ENCODE peak calls at places on chromosomes 7 and 10, in seven cellular contexts. J, H, D, V, Z, Y and M are unnamed samples. For H3K4me1, the result is how much of the 10 kb centered on the place peaks cover.

GRCh38 chr7:22137026-22137425 is 191.3 kb upstream of the CDCA7L start:
- DNase-seq in J (no peak), H (no peak), D (no peak), V (no peak), Z (no peak), Y (no peak), M (no peak)

GRCh38 chr10:117684673-117685211 is 142.2 kb downstream of the EMX2 start:
- DNase-seq in J (no peak), H (peak), D (peak), V (no peak), Z (no peak), Y (no peak), M (peak)

GRCh38 chr10:32958992-32959703 is 1.1 kb upstream of the ITGB1 start:
- DNase-seq in J (no peak), H (no peak), D (no peak), V (no peak), Z (no peak), Y (peak), M (no peak)

GRCh38 chr10:71590786-71591350 is 128.7 kb downstream of the C10orf105 start:
- DNase-seq in J (no peak), H (no peak), D (no peak), V (no peak), Z (no peak), Y (peak), M (no peak)

GRCh38 chr7:100965723-100966541 is 3.4 kb upstream of the MUC12 start:
- DNase-seq in J (peak), H (peak), D (peak), V (peak), Z (peak), Y (peak), M (peak)

GRCh38 chr7:96645084-96645483 is 64.6 kb downstream of the SEM1 start:
- DNase-seq in J (no peak), H (no peak), D (no peak), V (no peak), Z (no peak), Y (no peak), M (no peak)

GRCh38 chr10:72066318-72067284 is 21.8 kb downstream of the SPOCK2 start:
- DNase-seq in J (no peak), H (no peak), D (no peak), V (no peak), Z (no peak), Y (no peak), M (no peak)

GRCh38 chr10:49080071-49080470 is 35.3 kb downstream of the VSTM4 start:
- DNase-seq in J (no peak), H (peak), D (peak), V (no peak), Z (no peak), Y (no peak), M (no peak)

GRCh38 chr10:117551322-117552155 is 9.0 kb downstream of the EMX2 start:
- DNase-seq in J (no peak), H (no peak), D (no peak), V (no peak), Z (no peak), Y (no peak), M (no peak)

GRCh38 chr7:85890244-85890811 is 703.5 kb upstream of the SEMA3D start:
- DNase-seq in J (no peak), H (no peak), D (no peak), V (no peak), Z (peak), Y (peak), M (no peak)

GRCh38 chr10:123381271-123381670 is 227.1 kb downstream of the BUB3 start:
- DNase-seq in J (no peak), H (no peak), D (no peak), V (no peak), Z (no peak), Y (no peak), M (no peak)

GRCh38 chr10:1550291-1550595 is 187.1 kb downstream of the ADARB2 start:
- DNase-seq in J (no peak), H (no peak), D (no peak), V (no peak), Z (no peak), Y (no peak), M (no peak)

GRCh38 chr10:48796846-48797245 is 112.2 kb downstream of the WDFY4 start:
- DNase-seq in J (no peak), H (no peak), D (no peak), V (no peak), Z (no peak), Y (no peak), M (no peak)

GRCh38 chr7:85095357-85095756 is 91.5 kb downstream of the SEMA3D start:
- DNase-seq in J (no peak), H (no peak), D (no peak), V (no peak), Z (no peak), Y (no peak), M (no peak)

GRCh38 chr10:3091346-3091787 is 24.0 kb downstream of the PFKP start:
- DNase-seq in J (no peak), H (no peak), D (peak), V (no peak), Z (no peak), Y (no peak), M (no peak)

GRCh38 chr7:75056476-75056875 is 17.1 kb downstream of the RCC1L start:
- DNase-seq in J (no peak), H (no peak), D (no peak), V (no peak), Z (no peak), Y (no peak), M (no peak)

GRCh38 chr7:137873524-137873923 is 26.8 kb upstream of the DGKI start:
- DNase-seq in J (no peak), H (no peak), D (no peak), V (no peak), Z (no peak), Y (no peak), M (no peak)

GRCh38 chr10:101615760-101616116 is 27.6 kb downstream of the DPCD start:
- DNase-seq in J (no peak), H (no peak), D (no peak), V (no peak), Z (no peak), Y (no peak), M (no peak)

GRCh38 chr7:91079491-91079890 is 184.7 kb upstream of the FZD1 start:
- DNase-seq in J (no peak), H (no peak), D (no peak), V (no peak), Z (no peak), Y (no peak), M (no peak)

GRCh38 chr10:86798030-86798429 is 41.6 kb downstream of the BMPR1A start:
- DNase-seq in J (no peak), H (no peak), D (no peak), V (no peak), Z (no peak), Y (no peak), M (no peak)

GRCh38 chr7:47573758-47574472 is 8.0 kb downstream of the TNS3 start:
- DNase-seq in J (peak), H (no peak), D (no peak), V (no peak), Z (no peak), Y (no peak), M (no peak)

GRCh38 chr10:30510932-30511700 is 77.1 kb downstream of the MAP3K8 start:
- DNase-seq in J (no peak), H (no peak), D (no peak), V (no peak), Z (no peak), Y (peak), M (no peak)
- H3K4me1 ChIP-seq in J (under half), H (under half), D (under half), V (under half), Z (under half), Y (half or more), M (under half)

GRCh38 chr7:131488361-131488760 is 68.1 kb downstream of the PODXL start:
- DNase-seq in J (no peak), H (no peak), D (no peak), V (no peak), Z (no peak), Y (peak), M (no peak)

GRCh38 chr7:131489881-131490280 is 66.5 kb downstream of the PODXL start:
- DNase-seq in J (no peak), H (no peak), D (no peak), V (no peak), Z (no peak), Y (no peak), M (no peak)

GRCh38 chr7:131486346-131486745 is 70.1 kb downstream of the PODXL start:
- DNase-seq in J (no peak), H (no peak), D (no peak), V (no peak), Z (no peak), Y (no peak), M (no peak)

GRCh38 chr7:131489196-131489595 is 67.2 kb downstream of the PODXL start:
- DNase-seq in J (no peak), H (no peak), D (no peak), V (no peak), Z (no peak), Y (no peak), M (no peak)

GRCh38 chr7:131487217-131487616 is 69.2 kb downstream of the PODXL start:
- DNase-seq in J (no peak), H (no peak), D (no peak), V (no peak), Z (no peak), Y (no peak), M (no peak)
- H3K4me1 ChIP-seq in J (under half), H (under half), D (under half), V (under half), Z (under half), Y (under half), M (under half)

GRCh38 chr7:129914536-129915272 is 38.1 kb downstream of the UBE2H start:
- DNase-seq in J (no peak), H (no peak), D (no peak), V (no peak), Z (no peak), Y (no peak), M (no peak)
- H3K4me1 ChIP-seq in J (under half), H (half or more), D (under half), V (under half), Z (under half), Y (under half), M (under half)

DNA sequence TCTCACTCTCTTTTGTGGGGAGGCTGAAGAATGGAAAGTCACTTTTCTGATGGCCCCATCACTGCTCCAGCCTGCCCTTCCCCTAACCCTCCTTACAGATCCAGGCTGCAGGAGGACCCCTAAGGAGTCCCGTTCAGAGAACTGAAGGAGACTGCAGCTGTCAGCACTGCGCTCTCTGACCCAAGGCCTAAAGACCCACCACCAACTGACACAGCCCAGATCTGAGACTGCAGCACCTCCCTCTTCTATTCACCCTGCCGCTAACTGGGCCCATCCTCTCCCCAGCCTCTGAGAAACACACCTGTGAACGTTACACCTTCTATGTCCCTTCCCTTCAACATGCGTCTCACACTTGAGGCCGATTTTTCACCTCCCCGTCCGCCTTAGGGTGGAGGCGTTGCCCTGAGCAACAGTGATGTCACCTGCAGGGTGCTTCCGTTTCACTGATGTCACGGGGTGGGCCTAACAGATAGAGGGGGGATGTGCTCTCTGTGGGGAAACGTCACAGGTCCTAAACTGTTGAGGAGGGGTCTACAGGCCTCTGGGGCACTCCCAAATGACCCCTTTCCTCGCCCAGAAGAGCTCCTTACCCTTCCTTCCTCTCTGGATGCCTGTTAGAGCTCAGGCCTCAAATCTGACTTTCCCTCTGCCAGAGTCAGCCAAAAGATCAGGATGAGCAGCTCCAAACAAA is 5.1 kb downstream of the ITPRIP start:
- DNase-seq in J (no peak), H (no peak), D (no peak), V (no peak), Z (no peak), Y (no peak), M (no peak)
- H3K4me1 ChIP-seq in J (under half), H (under half), D (half or more), V (under half), Z (half or more), Y (half or more), M (under half)

GRCh38 chr10:132467464-132468149 is 70.0 kb upstream of the INPP5A start:
- DNase-seq in J (peak), H (peak), D (peak), V (no peak), Z (no peak), Y (peak), M (peak)
- H3K4me1 ChIP-seq in J (under half), H (under half), D (under half), V (under half), Z (under half), Y (half or more), M (under half)

GRCh38 chr7:131369354-131369753 is 41.7 kb downstream of the MKLN1 start:
- DNase-seq in J (no peak), H (no peak), D (no peak), V (no peak), Z (no peak), Y (no peak), M (no peak)
- H3K4me1 ChIP-seq in J (under half), H (under half), D (half or more), V (under half), Z (half or more), Y (half or more), M (under half)

GRCh38 chr10:112959207-112959838 is 9.3 kb downstream of the TCF7L2 start:
- DNase-seq in J (no peak), H (no peak), D (no peak), V (no peak), Z (no peak), Y (no peak), M (no peak)

GRCh38 chr10:112961609-112962008 is 11.6 kb downstream of the TCF7L2 start:
- DNase-seq in J (no peak), H (no peak), D (no peak), V (no peak), Z (no peak), Y (no peak), M (no peak)

GRCh38 chr10:112962343-112962742 is 12.3 kb downstream of the TCF7L2 start:
- DNase-seq in J (no peak), H (no peak), D (no peak), V (no peak), Z (no peak), Y (no peak), M (no peak)

GRCh38 chr10:112958275-112958995 is 8.4 kb downstream of the TCF7L2 start:
- DNase-seq in J (no peak), H (no peak), D (no peak), V (no peak), Z (no peak), Y (no peak), M (no peak)

DNA sequence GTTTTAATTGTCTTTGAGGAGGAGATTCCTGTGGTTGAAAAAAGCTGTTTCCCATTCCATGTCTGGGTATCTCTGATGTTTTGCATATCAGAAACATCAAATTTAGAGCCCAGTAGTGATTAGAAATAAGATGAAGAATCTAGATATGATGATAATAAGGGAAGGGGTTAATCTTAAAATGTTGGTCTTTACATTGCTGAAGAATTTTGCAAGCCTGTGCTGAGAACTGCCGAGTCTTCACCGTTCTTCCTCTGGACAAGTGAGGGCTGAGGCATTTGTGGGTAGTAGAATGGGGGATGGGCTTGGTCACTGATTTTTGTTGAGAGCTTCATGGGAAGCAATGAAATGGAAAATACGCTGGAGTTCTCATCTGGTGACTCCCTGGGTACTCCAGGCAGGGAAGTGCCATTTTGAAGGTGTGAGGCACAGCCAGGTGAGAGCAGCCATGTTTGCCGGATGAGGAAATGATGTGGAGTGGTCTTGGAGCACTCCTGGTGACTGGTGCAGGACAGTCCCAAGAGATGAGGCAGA is 10.2 kb downstream of the TCF7L2 start:
- DNase-seq in J (no peak), H (no peak), D (no peak), V (no peak), Z (no peak), Y (no peak), M (no peak)
- H3K4me1 ChIP-seq in J (under half), H (under half), D (half or more), V (under half), Z (half or more), Y (under half), M (half or more)